ENCODE peak calls at places on chromosomes 3 and 15, in four cellular contexts. M is HFF-Myc, Y is pancreas, I is AG04450. F is an unnamed sample.
A peak's percentile ranks its signal among the peaks of the same experiment; 100 is the strongest.

GRCh38 chr3:65210026-65210814 is 522.4 kb upstream of the ADAMTS9 start:
- DNase-seq in M (no peak), Y (no peak), I (no peak), F (no peak)

GRCh38 chr3:58404396-58404795 is 29.2 kb downstream of the PDHB start:
- DNase-seq in I (no peak), M (no peak), Y (no peak), F (no peak)

GRCh38 chr3:134373942-134374790 is at the start of gene AMOTL2:
- DNase-seq in Y (peak; percentile 84), I (peak; percentile 95), M (peak; percentile 89), F (peak; percentile 94)

GRCh38 chr15:34892963-34893591 is 76.5 kb downstream of the AQR start:
- DNase-seq in Y (no peak), I (no peak), M (no peak), F (no peak)

GRCh38 chr15:26739791-26740190 is 33.1 kb downstream of the GABRB3 start:
- DNase-seq in I (no peak), Y (no peak), M (no peak), F (no peak)

GRCh38 chr15:87609474-87609873 is 647.1 kb downstream of the NTRK3 start:
- DNase-seq in I (peak; percentile 87), Y (no peak), M (peak; percentile 93), F (peak; percentile 14)

GRCh38 chr3:121895121-121895520 is 920 bp downstream of the SLC15A2 start:
- DNase-seq in M (no peak), Y (peak; percentile 16), I (no peak), F (no peak)

GRCh38 chr15:81633889-81634288 is 259.9 kb upstream of the TMC3 start:
- DNase-seq in M (no peak), Y (no peak), I (no peak), F (no peak)

GRCh38 chr15:67296188-67296587 is 41.6 kb downstream of the IQCH start:
- DNase-seq in Y (no peak), I (no peak), M (no peak), F (no peak)

GRCh38 chr3:147960791-147961190 is 551.6 kb downstream of the ZIC1 start:
- DNase-seq in I (no peak), Y (no peak), M (no peak), F (no peak)

GRCh38 chr15:60074181-60074885 is 70.2 kb downstream of the FOXB1 start:
- DNase-seq in M (no peak), Y (no peak), I (no peak), F (no peak)

GRCh38 chr3:4595709-4596108 is 102.6 kb downstream of the ITPR1 start:
- DNase-seq in Y (no peak), I (no peak), M (no peak), F (no peak)

GRCh38 chr15:70167155-70167554 is 69.4 kb upstream of the TLE3 start:
- DNase-seq in Y (no peak), I (no peak), M (no peak), F (no peak)

GRCh38 chr3:140050977-140051957 is 116.3 kb downstream of the CLSTN2 start:
- DNase-seq in M (no peak), I (no peak), Y (no peak), F (no peak)

GRCh38 chr3:164208026-164208425 is 870.3 kb downstream of the SI start:
- DNase-seq in Y (no peak), M (no peak), I (no peak), F (no peak)

GRCh38 chr3:86814321-86814720 is 176.6 kb downstream of the VGLL3 start:
- DNase-seq in Y (no peak), I (no peak), M (no peak), F (no peak)

GRCh38 chr3:132006605-132007204 is 28.1 kb downstream of the CPNE4 start:
- DNase-seq in Y (peak; percentile 8), M (no peak), I (no peak), F (no peak)

GRCh38 chr15:71495381-71495780 is 315.0 kb upstream of the NR2E3 start:
- DNase-seq in M (no peak), Y (no peak), I (no peak), F (no peak)
- TF ChIP-seq CTCF in M (no peak), Y (no peak), I (no peak), F (no peak)

DNA sequence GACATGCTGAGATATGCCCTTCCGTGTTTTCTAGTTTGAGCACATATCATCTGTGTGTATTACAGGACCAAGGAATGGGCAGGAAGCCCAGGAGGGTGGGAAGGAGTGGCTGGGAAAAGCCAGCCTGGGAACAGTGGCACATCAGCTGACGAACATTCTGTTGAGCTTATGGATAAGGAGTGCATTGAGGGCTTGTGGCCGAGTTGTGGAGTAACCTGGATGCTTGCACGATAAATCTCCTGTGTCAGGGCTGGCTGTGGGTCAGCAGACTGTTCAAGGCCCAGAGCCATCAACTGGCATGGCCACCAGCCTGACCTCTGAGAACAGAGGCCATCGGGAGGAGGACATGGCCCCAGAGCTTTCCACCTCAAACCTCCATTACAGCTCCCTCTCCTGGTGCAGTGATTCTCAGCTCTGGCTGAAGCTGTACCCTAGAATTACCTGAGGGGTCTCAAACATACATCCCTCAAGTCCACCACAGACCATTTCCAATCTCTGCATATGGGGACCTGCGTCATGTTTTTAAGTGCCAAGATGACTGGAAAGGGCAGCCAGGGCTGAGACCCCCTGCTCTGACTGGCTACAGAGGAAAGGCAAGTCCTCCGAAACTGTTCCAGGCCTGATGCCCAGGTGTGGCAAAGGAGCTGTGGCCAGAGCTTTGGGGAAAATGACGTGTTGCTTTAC is 4.8 kb upstream of the VILL start:
- DNase-seq in I (no peak), M (no peak), Y (peak; percentile 92), F (no peak)
- TF ChIP-seq CTCF in I (no peak), M (peak; percentile 12), Y (no peak), F (no peak)

GRCh38 chr3:74537857-74538256 is 76.6 kb downstream of the CNTN3 start:
- DNase-seq in I (no peak), M (no peak), Y (no peak), F (no peak)

GRCh38 chr3:74538669-74539068 is 75.8 kb downstream of the CNTN3 start:
- DNase-seq in I (no peak), M (no peak), Y (no peak), F (no peak)

GRCh38 chr3:74542441-74542840 is 72.0 kb downstream of the CNTN3 start:
- DNase-seq in Y (no peak), I (no peak), M (no peak), F (no peak)

GRCh38 chr3:74537164-74537563 is 77.3 kb downstream of the CNTN3 start:
- DNase-seq in M (peak; percentile 11), Y (no peak), I (peak; percentile 15), F (peak; percentile 67)

GRCh38 chr3:74539879-74540278 is 74.6 kb downstream of the CNTN3 start:
- DNase-seq in M (no peak), Y (no peak), I (no peak), F (no peak)
- TF ChIP-seq CTCF in M (no peak), Y (no peak), I (no peak), F (no peak)

GRCh38 chr3:37521403-37521802 is 340.3 kb upstream of the CTDSPL start:
- DNase-seq in I (no peak), M (peak; percentile 15), Y (no peak), F (no peak)

GRCh38 chr3:37519661-37520060 is 342.0 kb upstream of the CTDSPL start:
- DNase-seq in I (no peak), M (no peak), Y (no peak), F (no peak)

GRCh38 chr3:37520802-37521350 is 340.8 kb upstream of the CTDSPL start:
- DNase-seq in M (no peak), I (no peak), Y (no peak), F (no peak)

GRCh38 chr3:37526511-37526910 is 335.2 kb upstream of the CTDSPL start:
- DNase-seq in I (peak; percentile 6), Y (no peak), M (no peak), F (peak; percentile 64)

GRCh38 chr3:37523361-37523760 is 338.3 kb upstream of the CTDSPL start:
- DNase-seq in Y (no peak), M (no peak), I (no peak), F (no peak)
- TF ChIP-seq CTCF in Y (no peak), M (no peak), I (no peak), F (no peak)

GRCh38 chr15:86201313-86202008 is 121.8 kb downstream of the AGBL1 start:
- DNase-seq in I (no peak), Y (no peak), M (no peak), F (no peak)
- TF ChIP-seq CTCF in I (no peak), Y (no peak), M (no peak), F (no peak)

GRCh38 chr3:104990758-104991157 is 376.0 kb upstream of the ALCAM start:
- DNase-seq in Y (no peak), I (no peak), M (no peak), F (no peak)

GRCh38 chr3:104988491-104988890 is 378.2 kb upstream of the ALCAM start:
- DNase-seq in Y (no peak), M (no peak), I (no peak), F (no peak)

GRCh38 chr3:104989878-104990277 is 376.8 kb upstream of the ALCAM start:
- DNase-seq in Y (no peak), M (no peak), I (no peak), F (no peak)

GRCh38 chr3:104992618-104993017 is 374.1 kb upstream of the ALCAM start:
- DNase-seq in M (peak; percentile 9), Y (no peak), I (no peak), F (no peak)

GRCh38 chr3:104987859-104988258 is 378.9 kb upstream of the ALCAM start:
- DNase-seq in I (no peak), M (no peak), Y (no peak), F (no peak)
- TF ChIP-seq CTCF in I (no peak), M (no peak), Y (no peak), F (no peak)

DNA sequence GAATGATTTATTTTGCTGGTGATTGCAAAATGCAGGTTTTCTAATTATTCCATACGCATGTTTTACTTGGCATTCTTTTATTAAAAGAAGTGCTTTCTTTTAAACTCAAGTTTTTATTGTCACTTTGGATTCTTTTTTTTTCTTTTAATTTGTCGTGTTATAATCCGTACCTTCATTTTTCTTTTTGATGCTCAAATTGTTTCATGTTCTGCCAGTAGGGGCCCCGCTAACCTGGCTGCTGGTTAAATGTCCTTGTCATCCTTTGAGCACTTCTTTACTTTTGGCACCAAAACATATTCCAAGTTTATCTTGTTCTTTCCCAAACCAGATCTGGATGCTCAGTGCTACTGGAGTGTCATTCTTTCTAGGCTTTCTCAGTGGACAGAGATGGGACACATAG is 31.6 kb downstream of the MED12L start:
- DNase-seq in Y (no peak), I (no peak), M (no peak), F (no peak)
- TF ChIP-seq CTCF in Y (no peak), I (no peak), M (no peak), F (no peak)

DNA sequence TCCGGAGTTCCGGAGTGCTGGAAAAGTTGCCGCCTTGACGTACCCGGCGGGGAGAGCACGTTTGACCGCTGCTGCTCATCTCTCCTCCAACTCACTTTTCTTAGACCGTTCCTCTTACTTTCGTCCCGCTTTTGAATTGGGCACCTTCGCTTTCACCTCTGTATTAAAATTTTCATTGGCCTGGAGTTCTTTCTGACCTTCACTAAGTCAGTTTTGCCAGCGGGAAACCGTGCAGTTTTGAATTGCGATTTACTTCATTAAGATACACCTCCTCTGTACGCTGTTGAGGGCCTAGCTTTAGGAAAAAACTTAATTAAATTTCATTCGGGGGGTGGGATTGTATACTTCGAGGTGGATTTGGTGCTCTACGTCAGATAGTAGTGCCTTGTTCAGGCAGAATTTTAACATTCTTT is 1.3 kb downstream of the GMPS start:
- DNase-seq in Y (no peak), M (no peak), I (no peak), F (no peak)
- TF ChIP-seq CTCF in Y (no peak), M (no peak), I (no peak), F (no peak)